ENCODE peak calls at places on chromosome 1, in ten cellular contexts. T is pancreas; A is right atrium auricular region; S is right cardiac atrium; U is CD8-positive, alpha-beta memory T cell; B is neuronal stem cell; X is testis; C is left ventricle myocardium inferior; E is transverse colon; P is neural progenitor cell. R is an unnamed sample. For H3K4me1, the result is how much of the 10 kb centered on the place peaks cover.

GRCh38 chr1:207993477-207994445 is 82.8 kb upstream of the CD34 start:
- DNase-seq in T (no peak), A (no peak), E (no peak), S (no peak), X (no peak), C (no peak), U (no peak), P (peak), B (peak), R (no peak)

GRCh38 chr1:113141650-113142473 is 68.9 kb downstream of the LRIG2 start:
- DNase-seq in C (no peak), P (no peak), S (no peak), X (no peak), T (no peak), U (no peak), E (no peak), A (no peak), B (no peak), R (no peak)

GRCh38 chr1:30981172-30981571 is 72.6 kb upstream of the SDC3 start:
- DNase-seq in B (no peak), S (no peak), A (no peak), X (no peak), U (no peak), C (no peak), P (no peak), E (no peak), T (no peak), R (no peak)

GRCh38 chr1:168419746-168420145 is 124.1 kb downstream of the XCL2 start:
- DNase-seq in B (no peak), P (no peak), C (no peak), U (no peak), E (no peak), S (no peak), X (no peak), T (no peak), A (no peak), R (no peak)

GRCh38 chr1:150110066-150110465 is 39.6 kb upstream of the PLEKHO1 start:
- DNase-seq in S (no peak), T (no peak), U (no peak), P (no peak), E (no peak), A (no peak), B (no peak), X (no peak), C (no peak), R (no peak)

GRCh38 chr1:2575801-2576663 is 10.5 kb upstream of the PRXL2B start:
- DNase-seq in A (no peak), T (peak), E (peak), B (no peak), S (peak), U (peak), C (no peak), X (no peak), P (no peak), R (peak)

GRCh38 chr1:67029472-67029871 is 24.5 kb downstream of the SLC35D1 start:
- DNase-seq in A (no peak), E (no peak), C (no peak), T (no peak), S (no peak), B (no peak), P (no peak), X (no peak), U (no peak), R (no peak)

GRCh38 chr1:221187174-221187573 is 307.9 kb downstream of the HLX start:
- DNase-seq in P (no peak), C (no peak), A (no peak), U (no peak), B (no peak), E (no peak), S (no peak), X (no peak), T (no peak), R (no peak)

GRCh38 chr1:227891955-227892871 is 55.5 kb downstream of the WNT9A start:
- DNase-seq in P (peak), A (peak), E (peak), C (no peak), T (no peak), S (peak), X (peak), U (no peak), B (no peak), R (peak)

GRCh38 chr1:154353460-154353904 is 28.2 kb downstream of the ATP8B2 start:
- DNase-seq in S (no peak), A (peak), B (peak), E (peak), C (no peak), P (peak), U (no peak), X (peak), T (no peak), R (no peak)

GRCh38 chr1:207791290-207791689 is 39.4 kb downstream of the CD46 start:
- DNase-seq in B (no peak), X (no peak), E (no peak), S (no peak), A (no peak), P (no peak), C (no peak), U (no peak), T (no peak), R (no peak)

GRCh38 chr1:3614755-3615742 is 3.7 kb upstream of the MEGF6 start:
- DNase-seq in C (no peak), B (no peak), U (no peak), A (no peak), X (peak), T (no peak), E (no peak), P (peak), S (no peak), R (no peak)

GRCh38 chr1:42178249-42178648 is 13.7 kb upstream of the GUCA2A start:
- DNase-seq in U (no peak), A (no peak), S (no peak), P (no peak), C (no peak), B (no peak), E (no peak), X (peak), T (no peak), R (no peak)

GRCh38 chr1:2642131-2642559 is 9.3 kb upstream of the MMEL1 start:
- DNase-seq in C (no peak), B (no peak), S (peak), U (no peak), A (no peak), P (no peak), X (no peak), E (no peak), T (no peak), R (no peak)

GRCh38 chr1:93827128-93827527 is 51.9 kb downstream of the DNTTIP2 start:
- DNase-seq in P (no peak), S (no peak), T (no peak), U (no peak), X (no peak), E (no peak), A (no peak), B (no peak), C (no peak), R (no peak)

GRCh38 chr1:16718908-16719533 is 21.3 kb upstream of the RNU1-4 start:
- DNase-seq in A (no peak), S (peak), T (peak), X (no peak), B (no peak), P (peak), U (no peak), E (no peak), C (no peak), R (no peak)

GRCh38 chr1:86758570-86758969 is 54.2 kb downstream of the SH3GLB1 start:
- DNase-seq in C (no peak), X (no peak), A (no peak), P (no peak), T (peak), U (no peak), E (peak), B (no peak), S (no peak), R (peak)

GRCh38 chr1:109802136-109802900 is 38.6 kb upstream of the EPS8L3 start:
- DNase-seq in S (no peak), E (no peak), U (peak), T (no peak), P (no peak), B (no peak), A (no peak), C (no peak), X (no peak), R (no peak)

GRCh38 chr1:59150537-59151386 is 146.1 kb upstream of the FGGY start:
- DNase-seq in U (no peak), X (peak), C (peak), B (no peak), A (peak), P (no peak), S (peak), T (no peak), E (peak), R (peak)

DNA sequence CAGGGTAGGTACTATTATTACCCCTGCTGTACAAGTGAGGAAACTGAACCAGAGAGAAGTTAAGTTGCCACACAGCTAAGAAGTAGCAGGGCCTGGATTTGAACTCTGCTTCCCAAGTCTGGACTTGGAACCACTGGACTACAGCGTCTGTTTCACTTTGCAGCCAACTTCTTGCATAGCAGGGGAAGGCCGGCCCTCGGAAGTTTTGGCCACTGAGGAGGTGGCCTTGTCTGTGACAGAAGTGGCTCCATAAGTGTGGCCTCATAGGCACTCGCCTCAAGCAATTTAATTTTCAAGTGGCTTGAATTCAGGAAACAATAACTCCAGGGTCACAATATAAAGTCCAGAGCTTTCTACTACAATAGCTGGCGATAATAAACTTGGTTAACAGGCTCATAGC is 41.4 kb downstream of the PLEKHA6 start:
- DNase-seq in S (no peak), T (no peak), A (no peak), E (no peak), U (no peak), B (no peak), P (no peak), C (no peak), X (no peak), R (no peak)
- H3K4me1 ChIP-seq in S (under half), T (under half), A (under half), E (under half), U (under half), B (under half), P (under half), C (under half), X (under half), R (under half)

GRCh38 chr1:15305366-15305765 is 58.3 kb downstream of the FHAD1 start:
- DNase-seq in P (no peak), T (no peak), S (no peak), B (no peak), A (no peak), X (no peak), E (no peak), C (no peak), U (no peak), R (no peak)
- H3K4me1 ChIP-seq in P (under half), T (under half), S (under half), B (under half), A (under half), X (under half), E (under half), C (under half), U (under half), R (under half)

DNA sequence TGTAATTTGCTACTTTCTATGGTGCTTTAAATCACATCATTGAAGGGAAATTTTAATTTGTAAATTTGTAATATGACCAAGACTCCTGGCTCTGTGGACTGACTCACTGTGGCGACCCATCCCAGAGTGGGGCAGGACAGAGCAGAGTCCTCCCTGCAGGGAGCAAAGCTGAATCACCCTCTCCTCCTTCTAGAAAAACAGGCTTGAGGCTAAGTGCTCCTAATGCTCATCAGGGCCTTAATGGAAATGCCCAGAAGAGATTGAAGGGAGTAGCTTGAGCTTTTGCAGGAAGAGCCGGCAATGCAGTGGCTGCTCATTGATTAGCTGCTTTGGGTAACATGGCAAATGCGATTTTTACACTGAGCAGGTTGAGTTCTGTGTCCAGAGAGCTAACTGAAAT is 16.8 kb downstream of the S100A10 start:
- DNase-seq in E (peak), A (no peak), C (no peak), P (no peak), U (no peak), X (no peak), B (no peak), S (no peak), T (no peak), R (no peak)
- H3K4me1 ChIP-seq in E (under half), A (under half), C (under half), P (under half), U (under half), X (under half), B (under half), S (under half), T (under half), R (under half)

GRCh38 chr1:9808459-9808858 is 15.3 kb downstream of the CLSTN1 start:
- DNase-seq in X (no peak), T (no peak), A (no peak), P (no peak), S (no peak), E (no peak), B (no peak), U (no peak), C (no peak), R (no peak)

GRCh38 chr1:9805006-9805526 is 18.7 kb downstream of the CLSTN1 start:
- DNase-seq in C (no peak), S (no peak), X (no peak), P (no peak), T (no peak), B (no peak), E (peak), U (no peak), A (no peak), R (no peak)

GRCh38 chr1:9811239-9811966 is 12.4 kb downstream of the CLSTN1 start:
- DNase-seq in S (no peak), U (no peak), T (no peak), E (no peak), X (no peak), P (no peak), C (no peak), A (no peak), B (no peak), R (no peak)

GRCh38 chr1:9807541-9807940 is 16.2 kb downstream of the CLSTN1 start:
- DNase-seq in T (no peak), X (no peak), B (no peak), P (no peak), U (no peak), C (no peak), A (no peak), S (no peak), E (no peak), R (no peak)

GRCh38 chr1:9809122-9809521 is 14.6 kb downstream of the CLSTN1 start:
- DNase-seq in B (no peak), C (no peak), E (no peak), S (no peak), A (no peak), X (no peak), U (no peak), T (no peak), P (no peak), R (no peak)
- H3K4me1 ChIP-seq in B (under half), C (under half), E (under half), S (under half), A (under half), X (under half), U (under half), T (half or more), P (under half), R (under half)

GRCh38 chr1:21341022-21341421 is 50.8 kb upstream of the ECE1 start:
- DNase-seq in A (no peak), P (no peak), B (no peak), S (no peak), U (no peak), E (peak), X (no peak), T (no peak), C (no peak), R (no peak)
- H3K4me1 ChIP-seq in A (under half), P (under half), B (under half), S (under half), U (half or more), E (half or more), X (half or more), T (half or more), C (half or more), R (under half)

GRCh38 chr1:180631197-180631765 is 541 bp upstream of the XPR1 start:
- DNase-seq in A (no peak), T (no peak), U (no peak), B (no peak), C (no peak), X (no peak), P (no peak), S (no peak), E (no peak), R (peak)

GRCh38 chr1:180632326-180633088 is 685 bp downstream of the XPR1 start:
- DNase-seq in S (peak), T (peak), B (no peak), U (peak), C (peak), P (peak), E (peak), A (no peak), X (peak), R (no peak)

GRCh38 chr1:180630408-180631196 is 1.2 kb upstream of the XPR1 start:
- DNase-seq in S (no peak), B (no peak), A (no peak), P (no peak), U (no peak), E (no peak), T (no peak), X (no peak), C (no peak), R (no peak)

GRCh38 chr1:180631766-180632325 is at the start of gene XPR1:
- DNase-seq in A (peak), S (peak), X (peak), U (peak), E (peak), T (peak), P (peak), B (peak), C (peak), R (peak)

DNA sequence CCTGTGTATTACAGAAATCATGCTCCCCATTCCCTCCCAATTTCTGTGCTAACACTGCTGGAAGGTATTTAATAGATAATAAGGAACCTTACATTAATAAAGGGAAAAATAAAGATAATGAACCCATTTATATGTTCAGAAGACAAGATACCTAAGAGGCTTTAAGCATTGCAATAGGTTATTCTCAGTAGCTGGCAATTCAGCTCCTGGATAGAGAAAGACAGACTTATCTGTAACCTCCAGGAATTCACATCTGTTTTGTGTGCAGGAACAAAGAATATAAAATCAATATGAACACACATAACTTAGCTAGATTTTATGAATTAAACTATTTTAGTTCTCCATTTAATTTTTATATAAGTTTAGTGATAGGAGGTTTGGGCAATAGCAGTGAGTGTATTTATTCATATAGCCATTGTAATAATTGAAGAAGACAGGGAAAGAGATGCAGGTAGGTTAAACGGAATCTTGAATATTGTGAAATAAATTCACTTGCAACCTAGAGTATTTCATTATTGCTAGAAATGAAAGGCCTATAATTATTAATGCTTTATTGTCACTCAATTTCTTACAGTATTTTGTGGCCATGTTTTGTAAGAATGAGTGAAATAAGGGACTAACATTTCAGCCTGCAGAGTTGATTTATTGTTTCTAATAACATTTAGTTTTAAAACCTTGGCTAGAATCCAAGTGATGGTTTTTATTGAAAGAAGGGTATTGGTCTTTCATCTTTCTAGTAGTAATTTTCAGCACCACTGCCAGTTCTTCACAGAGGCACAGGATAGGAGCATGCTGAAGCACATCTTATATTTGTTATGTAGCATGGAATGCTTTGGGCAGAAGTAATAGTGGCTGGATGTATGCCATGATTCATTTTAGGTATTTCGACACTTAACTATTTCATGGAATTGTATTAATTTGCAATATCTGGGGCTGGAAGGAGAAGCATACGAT is 1.5 kb downstream of the XPR1 start:
- DNase-seq in U (no peak), T (no peak), E (no peak), A (no peak), C (no peak), B (no peak), X (no peak), P (no peak), S (no peak), R (no peak)
- H3K4me1 ChIP-seq in U (under half), T (under half), E (under half), A (under half), C (half or more), B (under half), X (under half), P (under half), S (under half), R (under half)